ENCODE peak calls at places on chromosomes 6 and 20, in four cellular contexts. One of them, this sample, is unnamed.
A peak's percentile ranks its signal among the peaks of the same experiment; 100 is the strongest.

GRCh38 chr6:141594874-141595273 is 537.9 kb upstream of the GJE1 start:
- DNase-seq in GM20000: no peak
- DNase-seq in activated T-helper 1 cell treated with Interleukin-2 at 50 U/mL for 16 hours: no peak
- DNase-seq in midbrain: no peak
- DNase-seq in this sample: no peak

GRCh38 chr20:17542993-17543412 is 11.8 kb upstream of the BFSP1 start:
- DNase-seq in midbrain: no peak
- DNase-seq in activated T-helper 1 cell treated with Interleukin-2 at 50 U/mL for 16 hours: no peak
- DNase-seq in GM20000: no peak
- DNase-seq in this sample: no peak

GRCh38 chr6:106446983-106447382 is 86.5 kb downstream of the CRYBG1 start:
- DNase-seq in activated T-helper 1 cell treated with Interleukin-2 at 50 U/mL for 16 hours: no peak
- DNase-seq in GM20000: no peak
- DNase-seq in midbrain: no peak
- DNase-seq in this sample: no peak

GRCh38 chr20:13543783-13544182 is 94.9 kb downstream of the TASP1 start:
- DNase-seq in midbrain: no peak
- DNase-seq in GM20000: no peak
- DNase-seq in activated T-helper 1 cell treated with Interleukin-2 at 50 U/mL for 16 hours: no peak
- DNase-seq in this sample: no peak

GRCh38 chr6:110517601-110518280 is 41.3 kb upstream of the SLC22A16 start:
- DNase-seq in midbrain: no peak
- DNase-seq in GM20000: no peak
- DNase-seq in activated T-helper 1 cell treated with Interleukin-2 at 50 U/mL for 16 hours: no peak
- DNase-seq in this sample: no peak

GRCh38 chr6:63347599-63347998 is 27.8 kb upstream of the LGSN start:
- DNase-seq in midbrain: no peak
- DNase-seq in activated T-helper 1 cell treated with Interleukin-2 at 50 U/mL for 16 hours: no peak
- DNase-seq in GM20000: no peak
- DNase-seq in this sample: no peak

GRCh38 chr20:58763076-58763475 is 70.5 kb downstream of the NPEPL1 start:
- DNase-seq in midbrain: no peak
- DNase-seq in activated T-helper 1 cell treated with Interleukin-2 at 50 U/mL for 16 hours: no peak
- DNase-seq in GM20000: no peak
- DNase-seq in this sample: no peak

GRCh38 chr20:1617055-1617454 is 2.8 kb downstream of the SIRPB1 start:
- DNase-seq in midbrain: no peak
- DNase-seq in activated T-helper 1 cell treated with Interleukin-2 at 50 U/mL for 16 hours: no peak
- DNase-seq in GM20000: no peak
- DNase-seq in this sample: no peak

GRCh38 chr6:97053643-97054411 is 129.3 kb downstream of the KLHL32 start:
- DNase-seq in activated T-helper 1 cell treated with Interleukin-2 at 50 U/mL for 16 hours: no peak
- DNase-seq in midbrain: peak; percentile 15
- DNase-seq in GM20000: no peak
- DNase-seq in this sample: no peak

This sample was measured in 8988T.